ENCODE peak calls at places on chromosomes 11 and 22, in six cellular contexts. N is tibial artery, M is brain microvascular endothelial cell, F is mammary epithelial cell, B is lower lobe of right lung, W is left ventricle myocardium inferior. J is an unnamed sample. For H3K36me3 and H3K27me3, the result is how much of the 10 kb centered on the place peaks cover.

GRCh38 chr11:95282337-95282751 is 51.3 kb upstream of the SESN3 start:
- DNase-seq in N (no peak), M (no peak), F (no peak), B (no peak), W (no peak), J (no peak)

GRCh38 chr11:60121259-60121658 is 32.8 kb downstream of the MS4A2 start:
- DNase-seq in N (no peak), M (no peak), F (no peak), B (no peak), W (no peak), J (no peak)

GRCh38 chr11:88293931-88294330 is 43.6 kb downstream of the CTSC start:
- DNase-seq in N (no peak), M (peak), F (no peak), B (no peak), W (no peak), J (no peak)

GRCh38 chr11:71434576-71435130 is 13.5 kb downstream of the DHCR7 start:
- DNase-seq in N (no peak), M (no peak), F (no peak), B (no peak), W (no peak), J (no peak)

GRCh38 chr22:47610281-47610680 is 847.8 kb downstream of the TBC1D22A start:
- DNase-seq in N (no peak), M (no peak), F (no peak), B (peak), W (no peak), J (no peak)

GRCh38 chr11:68314886-68315580 is 2.6 kb downstream of the LRP5 start:
- DNase-seq in N (no peak), M (peak), F (peak), B (no peak), W (no peak), J (no peak)

GRCh38 chr11:36684840-36685800 is 87.1 kb upstream of the RAG2 start:
- DNase-seq in N (no peak), M (no peak), F (no peak), B (no peak), W (no peak), J (no peak)

GRCh38 chr11:69915501-69916250 is 96.5 kb upstream of the FGF3 start:
- DNase-seq in N (peak), M (peak), F (peak), B (peak), W (peak), J (peak)

GRCh38 chr11:64970731-64971151 is 1.2 kb downstream of the MAJIN start:
- DNase-seq in N (no peak), M (no peak), F (peak), B (no peak), W (no peak), J (peak)

GRCh38 chr22:17106161-17106784 is 14.9 kb downstream of the TMEM121B start:
- DNase-seq in N (peak), M (no peak), F (no peak), B (no peak), W (no peak), J (peak)

GRCh38 chr11:105219269-105219668 is 79.7 kb upstream of the CARD18 start:
- DNase-seq in N (no peak), M (no peak), F (no peak), B (no peak), W (no peak), J (no peak)
- TF ChIP-seq CTCF in N (no peak), M (peak), F (no peak), B (no peak), W (no peak), J (no peak)

GRCh38 chr22:26499188-26499703 is 13.0 kb downstream of the TFIP11 start:
- DNase-seq in N (no peak), M (no peak), F (no peak), B (no peak), W (no peak), J (no peak)

GRCh38 chr22:26496456-26496855 is 12.8 kb downstream of the SRRD start:
- DNase-seq in N (no peak), M (no peak), F (no peak), B (no peak), W (no peak), J (no peak)

GRCh38 chr22:26492220-26492619 is 8.5 kb downstream of the SRRD start:
- DNase-seq in N (no peak), M (no peak), F (no peak), B (no peak), W (no peak), J (no peak)

GRCh38 chr22:26489447-26490036 is 5.9 kb downstream of the SRRD start:
- DNase-seq in N (no peak), M (no peak), F (no peak), B (no peak), W (no peak), J (no peak)

GRCh38 chr22:26494506-26494905 is 10.8 kb downstream of the SRRD start:
- DNase-seq in N (no peak), M (no peak), F (no peak), B (no peak), W (no peak), J (no peak)
- H3K36me3 ChIP-seq in N (half or more), M (half or more), F (under half), B (half or more), W (half or more), J (under half)

GRCh38 chr11:16615480-16615879 is 123.0 kb upstream of the C11orf58 start:
- DNase-seq in N (no peak), M (no peak), F (no peak), B (no peak), W (no peak), J (no peak)

GRCh38 chr11:16612801-16613400 is 125.5 kb upstream of the C11orf58 start:
- DNase-seq in N (no peak), M (no peak), F (peak), B (no peak), W (no peak), J (peak)

GRCh38 chr11:16611395-16612233 is 126.8 kb upstream of the C11orf58 start:
- DNase-seq in N (no peak), M (no peak), F (no peak), B (no peak), W (no peak), J (no peak)

GRCh38 chr11:16612234-16612571 is 126.2 kb upstream of the C11orf58 start:
- DNase-seq in N (no peak), M (no peak), F (no peak), B (no peak), W (no peak), J (no peak)

GRCh38 chr11:16613401-16614381 is 124.8 kb upstream of the C11orf58 start:
- DNase-seq in N (peak), M (peak), F (peak), B (peak), W (peak), J (peak)
- H3K27me3 ChIP-seq in N (under half), M (under half), F (under half), B (half or more), W (half or more), J (half or more)

GRCh38 chr11:74694136-74694535 is 37.1 kb downstream of the CHRDL2 start:
- DNase-seq in N (no peak), M (no peak), F (no peak), B (no peak), W (no peak), J (no peak)
- TF ChIP-seq CTCF in N (no peak), M (peak), F (no peak), B (no peak), W (no peak), J (no peak)

GRCh38 chr22:38327396-38327795 is 10.2 kb upstream of the CSNK1E start:
- DNase-seq in N (no peak), M (no peak), F (no peak), B (no peak), W (no peak), J (no peak)
- H3K36me3 ChIP-seq in N (under half), M (under half), F (under half), B (under half), W (under half), J (under half)

GRCh38 chr11:128882451-128882850 is 8.7 kb upstream of the KCNJ5 start:
- DNase-seq in N (no peak), M (no peak), F (no peak), B (no peak), W (no peak), J (no peak)
- H3K27me3 ChIP-seq in N (under half), M (under half), F (under half), B (under half), W (under half), J (under half)

DNA sequence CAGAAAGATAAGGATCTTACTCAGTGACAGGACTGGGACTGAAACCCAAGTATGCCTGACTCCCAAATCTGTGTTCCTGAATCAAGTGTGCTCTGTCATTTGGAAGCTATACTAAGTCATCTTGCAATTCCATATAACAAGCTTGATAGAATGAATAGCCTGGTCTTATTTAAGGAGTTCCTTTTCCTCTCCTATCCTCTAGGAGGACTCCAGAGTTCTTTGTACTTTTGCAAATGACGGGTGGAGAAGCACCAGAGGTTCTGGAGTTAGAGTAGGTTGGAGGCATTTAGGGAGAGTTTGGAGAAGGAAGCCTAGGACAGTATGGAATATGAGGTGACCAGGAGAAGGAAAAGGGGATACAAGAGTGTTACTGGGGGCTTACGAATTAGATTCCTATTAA is 92.9 kb upstream of the RCN1 start:
- DNase-seq in N (no peak), M (no peak), F (no peak), B (no peak), W (no peak), J (no peak)
- TF ChIP-seq CTCF in N (no peak), M (no peak), F (no peak), B (no peak), W (no peak), J (no peak)